ENCODE peak calls at places on chromosomes 16 and 17, in five cellular contexts. B is A549, C is GM12891, H is endothelial cell of umbilical vein, K is heart left ventricle. W is an unnamed sample.
A peak's percentile ranks its signal among the peaks of the same experiment; 100 is the strongest.

GRCh38 chr17:77572851-77573250 is 385.7 kb upstream of the TNRC6C start:
- DNase-seq in K (no peak), B (no peak), H (no peak), C (no peak), W (peak; percentile 32)

GRCh38 chr16:55280622-55281021 is 43.4 kb upstream of the IRX6 start:
- DNase-seq in C (no peak), K (no peak), H (no peak), B (no peak), W (no peak)

GRCh38 chr17:81809556-81809998 is 5.6 kb downstream of the GCGR start:
- DNase-seq in C (no peak), H (no peak), B (no peak), K (no peak), W (no peak)

GRCh38 chr16:71626858-71627213 is 852 bp downstream of the MARVELD3 start:
- DNase-seq in B (peak; percentile 45), H (no peak), K (no peak), C (peak; percentile 51), W (peak; percentile 12)

GRCh38 chr17:57463103-57463885 is 207.0 kb downstream of the MSI2 start:
- DNase-seq in K (no peak), B (peak; percentile 68), C (peak; percentile 86), H (no peak), W (no peak)

GRCh38 chr17:82388223-82388921 is 16.8 kb downstream of the UTS2R start:
- DNase-seq in K (peak; percentile 42), H (no peak), C (no peak), B (no peak), W (peak; percentile 52)

GRCh38 chr17:52442350-52442749 is 283.8 kb upstream of the CA10 start:
- DNase-seq in B (no peak), K (no peak), C (no peak), H (no peak), W (no peak)

GRCh38 chr17:78999056-78999768 is 10.4 kb downstream of the CANT1 start:
- DNase-seq in C (no peak), B (no peak), K (no peak), H (no peak), W (no peak)

GRCh38 chr17:10119203-10120112 is 78.9 kb downstream of the GAS7 start:
- DNase-seq in B (no peak), H (no peak), C (no peak), K (peak; percentile 53), W (no peak)

GRCh38 chr16:11170696-11171447 is 85.1 kb downstream of the SOCS1 start:
- DNase-seq in H (no peak), K (no peak), C (no peak), B (no peak), W (no peak)

DNA sequence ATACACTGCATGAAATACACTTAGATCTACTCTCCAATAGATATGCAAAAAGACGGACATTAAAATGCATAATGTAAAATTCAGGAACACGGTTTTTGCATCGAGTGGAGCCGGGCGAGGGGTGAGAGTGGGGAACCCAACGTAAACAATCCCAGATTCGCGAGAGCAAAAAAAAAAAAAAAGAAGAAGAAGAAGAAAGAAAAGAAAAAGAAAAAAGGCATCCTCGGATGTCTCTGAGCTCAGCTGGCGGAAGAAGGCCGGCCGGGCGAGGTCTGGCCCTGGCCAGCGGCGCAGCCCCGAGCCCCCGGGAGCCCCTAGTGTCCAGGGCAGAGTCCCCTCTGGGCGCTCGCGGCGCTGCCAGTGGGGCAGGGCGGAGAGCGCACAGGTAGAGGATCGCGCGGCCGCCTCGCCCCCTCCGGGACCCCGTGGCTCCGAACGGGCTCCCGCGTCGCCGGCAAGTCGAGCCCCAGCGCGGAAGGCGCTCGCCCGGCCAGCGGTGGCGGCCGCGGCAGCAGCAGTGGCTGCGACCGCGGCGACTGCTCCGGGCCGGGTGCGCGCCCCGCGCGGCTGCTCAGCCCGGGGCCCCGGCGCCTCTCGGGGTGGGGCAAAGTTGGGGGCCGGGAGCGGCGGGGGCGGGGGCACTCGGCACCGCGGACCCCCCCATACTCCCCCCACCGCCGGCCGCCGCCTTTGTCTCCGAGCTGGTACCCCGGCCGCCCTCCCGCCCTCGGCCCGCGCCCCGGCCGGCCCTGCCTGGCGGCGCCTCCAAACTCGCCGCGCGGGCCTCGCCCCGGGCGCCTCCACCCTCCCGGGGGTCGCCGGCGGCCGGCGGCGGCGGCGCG is 9.7 kb upstream of the ZFHX3 start:
- DNase-seq in H (peak; percentile 52), C (no peak), B (no peak), K (peak; percentile 46), W (peak; percentile 36)
- TF ChIP-seq POLR2A in H (peak; percentile 53), C (no peak), B (peak; percentile 21), K (peak; percentile 13), W (no peak)

DNA sequence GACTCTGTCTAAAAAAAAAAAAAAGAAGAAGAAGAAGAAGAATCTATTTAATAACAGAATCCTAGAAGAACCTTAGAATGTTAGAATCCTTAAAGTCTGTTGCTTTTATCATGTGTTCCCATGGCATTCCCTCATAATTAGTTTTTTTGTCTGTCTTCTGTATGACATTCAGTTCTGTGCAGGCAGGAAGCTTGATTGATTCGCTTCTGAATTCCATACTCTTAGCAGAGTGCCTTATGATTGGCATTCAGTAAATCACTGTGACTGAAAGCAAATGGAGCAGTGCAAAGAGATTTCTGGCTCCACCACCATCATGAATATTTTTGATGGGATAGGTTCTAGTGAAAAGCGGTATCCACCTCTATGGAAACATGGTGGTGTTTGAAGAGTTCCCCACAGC is 1065.9 kb upstream of the RBFOX1 start:
- DNase-seq in C (no peak), B (no peak), H (no peak), K (no peak), W (no peak)
- TF ChIP-seq POLR2A in C (no peak), B (no peak), H (no peak), K (no peak), W (no peak)

GRCh38 chr17:732788-733720 is 658 bp downstream of the TLCD3A start:
- DNase-seq in H (peak; percentile 57), K (no peak), C (no peak), B (no peak), W (peak; percentile 47)
- TF ChIP-seq POLR2A in H (no peak), K (no peak), C (no peak), B (no peak), W (no peak)

GRCh38 chr17:773467-774319 is 8.4 kb downstream of the GLOD4 start:
- DNase-seq in K (no peak), H (no peak), B (no peak), C (no peak), W (no peak)

GRCh38 chr17:778096-778495 is 4.0 kb downstream of the GLOD4 start:
- DNase-seq in C (no peak), K (no peak), H (no peak), B (no peak), W (no peak)

DNA sequence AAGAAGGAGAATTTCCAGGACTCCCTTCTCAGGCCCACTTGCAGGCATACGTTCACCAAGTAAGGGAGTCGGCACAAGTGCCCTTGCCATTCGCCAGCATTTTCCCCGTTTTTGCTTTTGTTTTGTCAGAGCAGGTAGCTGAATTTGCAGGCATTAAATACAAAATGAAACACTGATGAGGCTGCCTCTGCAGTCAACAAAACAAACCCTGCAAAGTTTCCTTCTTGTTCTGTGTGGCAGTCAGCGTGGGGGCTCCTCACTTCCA is 7.8 kb downstream of the GLOD4 start:
- DNase-seq in K (no peak), B (no peak), C (no peak), H (no peak), W (no peak)
- TF ChIP-seq POLR2A in K (no peak), B (no peak), C (no peak), H (no peak), W (no peak)

DNA sequence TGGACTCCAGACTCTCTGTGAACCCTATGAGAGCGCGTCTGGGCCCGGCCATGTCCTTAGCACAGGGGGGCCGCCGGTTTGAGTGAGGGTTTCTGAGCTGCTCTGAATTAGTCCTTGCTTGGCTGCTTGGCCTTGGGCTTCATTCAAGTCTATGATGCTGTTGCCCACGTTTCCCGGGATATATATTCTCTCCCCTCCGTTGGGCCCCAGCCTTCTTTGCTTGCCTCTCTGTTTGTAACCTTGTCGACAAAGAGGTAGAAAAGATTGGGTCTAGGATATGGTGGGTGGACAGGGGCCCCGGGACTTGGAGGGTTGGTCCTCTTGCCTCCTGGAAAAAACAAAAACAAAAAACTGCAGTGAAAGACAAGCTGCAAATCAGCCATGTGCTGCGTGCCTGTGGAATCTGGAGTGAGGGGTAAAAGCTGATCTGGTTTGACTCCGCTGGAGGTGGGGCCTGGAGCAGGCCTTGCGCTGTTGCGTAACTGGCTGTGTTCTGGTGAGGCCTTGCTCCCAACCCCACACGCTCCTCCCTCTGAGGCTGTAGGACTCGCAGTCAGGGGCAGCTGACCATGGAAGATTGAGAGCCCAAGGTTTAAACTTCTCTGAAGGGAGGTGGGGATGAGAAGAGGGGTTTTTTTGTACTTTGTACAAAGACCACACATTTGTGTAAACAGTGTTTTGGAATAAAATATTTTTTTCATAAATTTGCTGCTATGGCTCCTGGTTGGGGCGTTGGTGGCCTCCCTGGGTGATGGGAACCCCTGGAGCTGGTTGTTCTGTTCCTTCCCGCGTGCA is 23.1 kb downstream of the STAT5A start:
- DNase-seq in C (no peak), K (peak; percentile 93), H (no peak), B (no peak), W (peak; percentile 93)
- TF ChIP-seq POLR2A in C (peak; percentile 20), K (no peak), H (no peak), B (no peak), W (peak; percentile 75)

GRCh38 chr16:56662357-56663354 is 4.9 kb downstream of the MT1F start:
- DNase-seq in C (no peak), H (no peak), B (no peak), K (no peak), W (no peak)

GRCh38 chr16:56653218-56653617 is 1.5 kb downstream of the MT1B start:
- DNase-seq in H (no peak), K (no peak), B (no peak), C (no peak), W (no peak)

GRCh38 chr16:56652600-56652999 is 914 bp downstream of the MT1B start:
- DNase-seq in C (no peak), B (no peak), K (no peak), H (no peak), W (no peak)

GRCh38 chr16:56658476-56658875 is 717 bp downstream of the MT1F start:
- DNase-seq in B (no peak), C (no peak), K (no peak), H (no peak), W (no peak)

GRCh38 chr16:56657555-56658430 is at the start of gene MT1F:
- DNase-seq in B (peak; percentile 75), C (no peak), K (peak; percentile 73), H (peak; percentile 35), W (peak; percentile 33)
- TF ChIP-seq POLR2A in B (peak; percentile 15), C (no peak), K (no peak), H (no peak), W (no peak)

DNA sequence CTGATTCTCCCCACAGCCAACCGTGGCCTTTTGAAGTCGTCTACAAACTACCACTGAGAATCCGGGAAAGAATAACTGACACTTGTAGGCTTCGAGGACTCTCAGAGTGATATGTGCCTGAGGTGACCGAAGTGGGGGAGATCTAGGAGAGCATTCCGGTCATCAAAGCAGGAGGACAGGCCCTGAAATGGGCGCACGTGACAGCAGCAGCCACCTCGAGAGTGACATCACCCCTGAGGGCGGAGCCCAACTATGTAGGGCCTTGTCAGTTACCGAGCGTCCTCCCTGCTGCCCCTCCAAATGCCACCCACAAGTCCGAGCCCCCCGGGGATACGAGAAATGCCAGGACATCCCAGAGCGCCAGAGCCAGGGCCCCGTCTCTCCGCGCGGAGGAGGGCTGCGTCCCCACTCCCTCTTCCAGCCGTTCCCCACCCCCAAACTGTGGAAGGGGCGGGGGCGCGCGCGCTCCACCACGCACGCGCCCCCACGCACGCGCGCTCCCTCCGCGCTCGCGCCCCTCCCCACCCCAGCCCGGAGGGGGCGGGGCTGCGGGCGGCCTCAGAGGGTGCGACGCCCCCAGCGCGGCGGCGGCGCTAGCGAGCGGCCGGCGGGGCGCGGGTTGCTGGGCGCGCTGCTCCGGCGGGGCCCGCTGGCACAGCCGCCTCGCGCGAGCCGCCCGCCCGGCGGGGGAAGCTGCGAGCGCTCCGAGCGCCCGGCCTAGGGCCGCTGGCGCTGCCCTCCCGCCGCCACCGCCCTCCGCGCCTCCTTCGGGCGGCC is at the start of gene TANC2:
- DNase-seq in B (peak; percentile 95), K (peak; percentile 86), H (peak; percentile 81), C (peak; percentile 63), W (peak; percentile 89)
- TF ChIP-seq POLR2A in B (peak; percentile 20), K (peak; percentile 49), H (peak; percentile 51), C (no peak), W (peak; percentile 49)

W was measured in erythroblast.